ENCODE peak calls at places on chromosomes 13 and 19, in four cellular contexts. N is RWPE1, Q is GM13977, T is fibroblast of pulmonary artery. H is an unnamed sample.

GRCh38 chr13:49539313-49539712 is 43.6 kb downstream of the PHF11 start:
- DNase-seq in N (no peak), Q (no peak), T (peak), H (no peak)

GRCh38 chr19:32201661-32202060 is 143.7 kb upstream of the ZNF507 start:
- DNase-seq in N (no peak), Q (no peak), T (no peak), H (no peak)

GRCh38 chr19:39558623-39559117 is 18.7 kb upstream of the EID2 start:
- DNase-seq in N (no peak), Q (no peak), T (no peak), H (no peak)

GRCh38 chr13:40640845-40641458 is 25.5 kb downstream of the FOXO1 start:
- DNase-seq in N (no peak), Q (no peak), T (no peak), H (no peak)

GRCh38 chr19:45295873-45296272 is 26.8 kb downstream of the CKM start:
- DNase-seq in N (no peak), Q (no peak), T (no peak), H (no peak)

GRCh38 chr13:59641261-59641660 is 522.5 kb downstream of the DIAPH3 start:
- DNase-seq in N (no peak), Q (no peak), T (no peak), H (no peak)

GRCh38 chr19:57947419-57948134 is at the start of gene ZNF256:
- DNase-seq in N (peak), Q (peak), T (peak), H (peak)

GRCh38 chr19:4555657-4556561 is 3.6 kb downstream of the SEMA6B start:
- DNase-seq in N (peak), Q (no peak), T (no peak), H (no peak)

GRCh38 chr13:22178878-22179277 is 508.0 kb downstream of the FGF9 start:
- DNase-seq in N (no peak), Q (no peak), T (no peak), H (no peak)

GRCh38 chr13:74040200-74040599 is 94.0 kb downstream of the KLF12 start:
- DNase-seq in N (peak), Q (peak), T (peak), H (no peak)

GRCh38 chr13:99303863-99304521 is 3.2 kb downstream of the GPR183 start:
- DNase-seq in N (no peak), Q (no peak), T (no peak), H (no peak)

GRCh38 chr19:33731886-33732285 is 64.8 kb upstream of the KCTD15 start:
- DNase-seq in N (no peak), Q (no peak), T (no peak), H (no peak)

GRCh38 chr19:45889210-45889885 is 3.4 kb upstream of the IRF2BP1 start:
- DNase-seq in N (no peak), Q (no peak), T (no peak), H (no peak)

GRCh38 chr19:2982556-2982955 is 5.2 kb downstream of the TLE6 start:
- DNase-seq in N (no peak), Q (no peak), T (no peak), H (no peak)

GRCh38 chr13:110319774-110320509 is 12.9 kb downstream of the COL4A2 start:
- DNase-seq in N (peak), Q (no peak), T (peak), H (no peak)

GRCh38 chr13:26548251-26548765 is 9.2 kb upstream of the WASF3 start:
- DNase-seq in N (no peak), Q (no peak), T (no peak), H (no peak)

GRCh38 chr13:113956571-113956970 is 17.3 kb downstream of the C13orf46 start:
- DNase-seq in N (no peak), Q (no peak), T (no peak), H (no peak)

GRCh38 chr13:87798536-87798935 is 127.4 kb downstream of the SLITRK5 start:
- DNase-seq in N (no peak), Q (no peak), T (no peak), H (no peak)

GRCh38 chr13:110726726-110727125 is 13.2 kb downstream of the ING1 start:
- DNase-seq in N (no peak), Q (no peak), T (no peak), H (no peak)

GRCh38 chr19:6717036-6717435 is 3.4 kb downstream of the C3 start:
- DNase-seq in N (no peak), Q (no peak), T (no peak), H (no peak)
- TF ChIP-seq CTCF in N (no peak), Q (no peak), T (no peak), H (no peak)

DNA sequence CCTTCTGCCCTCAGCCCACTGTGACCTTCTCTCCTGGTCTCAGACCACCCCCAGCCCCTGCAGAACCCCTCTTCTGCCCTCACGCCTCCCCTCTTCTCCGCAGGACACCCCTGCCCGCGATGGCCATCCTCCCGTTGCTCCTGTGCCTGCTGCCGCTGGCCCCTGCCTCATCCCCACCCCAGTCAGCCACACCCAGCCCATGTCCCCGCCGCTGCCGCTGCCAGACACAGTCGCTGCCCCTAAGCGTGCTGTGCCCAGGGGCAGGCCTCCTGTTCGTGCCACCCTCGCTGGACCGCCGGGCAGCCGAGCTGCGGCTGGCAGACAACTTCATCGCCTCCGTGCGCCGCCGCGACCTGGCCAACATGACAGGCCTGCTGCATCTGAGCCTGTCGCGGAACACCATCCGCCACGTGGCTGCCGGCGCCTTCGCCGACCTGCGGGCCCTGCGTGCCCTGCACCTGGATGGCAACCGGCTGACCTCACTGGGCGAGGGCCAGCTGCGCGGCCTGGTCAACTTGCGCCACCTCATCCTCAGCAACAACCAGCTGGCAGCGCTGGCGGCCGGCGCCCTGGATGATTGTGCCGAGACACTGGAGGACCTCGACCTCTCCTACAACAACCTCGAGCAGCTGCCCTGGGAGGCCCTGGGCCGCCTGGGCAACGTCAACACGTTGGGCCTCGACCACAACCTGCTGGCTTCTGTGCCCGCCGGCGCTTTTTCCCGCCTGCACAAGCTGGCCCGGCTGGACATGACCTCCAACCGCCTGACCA is 3.3 kb downstream of the LRFN3 start:
- DNase-seq in N (no peak), Q (peak), T (no peak), H (no peak)
- TF ChIP-seq CTCF in N (no peak), Q (no peak), T (no peak), H (no peak)

DNA sequence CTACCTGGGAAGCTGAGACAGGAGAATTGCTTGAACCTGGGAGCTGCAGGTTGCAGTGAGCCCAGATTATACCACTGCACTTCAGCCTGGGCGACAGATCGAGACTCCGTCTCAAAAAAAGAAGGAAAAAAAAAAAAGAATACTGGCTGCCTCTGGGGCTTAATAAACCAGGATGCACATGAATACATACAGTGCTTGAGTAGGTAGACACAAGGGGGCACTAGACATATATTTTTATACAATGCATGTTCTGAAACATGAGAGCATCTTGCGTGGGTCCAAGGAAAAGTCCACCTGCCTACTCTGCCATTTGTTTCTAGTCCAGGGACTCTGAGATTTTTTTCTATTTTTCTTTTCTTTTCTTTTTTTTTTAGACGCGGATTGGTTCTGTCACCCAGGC is 31.2 kb downstream of the KEAP1 start:
- DNase-seq in N (no peak), Q (no peak), T (peak), H (no peak)
- TF ChIP-seq CTCF in N (peak), Q (peak), T (peak), H (peak)

GRCh38 chr19:812819-813358 is 8.9 kb downstream of the PLPPR3 start:
- DNase-seq in N (no peak), Q (peak), T (no peak), H (no peak)

GRCh38 chr19:814108-815078 is 7.4 kb downstream of the PLPPR3 start:
- DNase-seq in N (no peak), Q (peak), T (no peak), H (no peak)

GRCh38 chr19:815079-815774 is 6.5 kb downstream of the PLPPR3 start:
- DNase-seq in N (no peak), Q (peak), T (no peak), H (no peak)

GRCh38 chr19:812049-812816 is 9.5 kb downstream of the PLPPR3 start:
- DNase-seq in N (no peak), Q (peak), T (no peak), H (no peak)

GRCh38 chr19:813359-814107 is 8.2 kb downstream of the PLPPR3 start:
- DNase-seq in N (no peak), Q (peak), T (no peak), H (no peak)
- TF ChIP-seq CTCF in N (no peak), Q (no peak), T (no peak), H (no peak)

GRCh38 chr13:29005035-29005434 is 184.9 kb downstream of the MTUS2 start:
- DNase-seq in N (no peak), Q (no peak), T (no peak), H (no peak)

GRCh38 chr13:29006359-29006850 is 186.3 kb downstream of the MTUS2 start:
- DNase-seq in N (no peak), Q (no peak), T (no peak), H (no peak)

DNA sequence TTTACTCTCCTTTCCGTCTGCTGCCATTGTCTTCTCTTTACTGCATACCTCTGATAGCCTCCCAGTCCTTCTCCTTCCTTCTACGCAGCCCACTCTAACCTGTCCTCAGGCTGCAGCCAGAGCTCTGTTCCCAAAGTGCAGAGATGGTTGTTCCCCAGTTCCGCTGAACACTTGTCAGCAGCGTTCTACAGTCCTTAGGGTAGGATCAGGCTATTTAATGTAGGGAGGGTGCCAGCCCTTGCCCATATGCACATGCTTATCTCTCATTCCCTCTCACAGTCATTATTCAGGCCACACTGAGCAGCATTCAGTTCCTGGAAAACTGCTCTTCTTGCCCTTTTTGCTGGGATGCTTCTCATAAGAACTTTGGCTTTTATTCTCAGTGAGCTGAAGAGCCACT is 180.7 kb downstream of the MTUS2 start:
- DNase-seq in N (no peak), Q (no peak), T (no peak), H (no peak)
- TF ChIP-seq CTCF in N (no peak), Q (no peak), T (no peak), H (no peak)